ENCODE peak calls at places on chromosome 4, in six cellular contexts. One of them, this sample, is unnamed.

GRCh38 chr4:140150636-140150885 is 3.4 kb downstream of the MAML3 start:
- DNase-seq in activated naive CD4-positive, alpha-beta T cell: peak; percentile 30
- DNase-seq in choroid plexus epithelial cell: no peak
- DNase-seq in GM03348: no peak
- DNase-seq in cardiac fibroblast: no peak
- DNase-seq in NCI-H2081: no peak
- DNase-seq in this sample: no peak

GRCh38 chr4:7240341-7240740 is 48.0 kb downstream of the SORCS2 start:
- DNase-seq in activated naive CD4-positive, alpha-beta T cell: no peak
- DNase-seq in choroid plexus epithelial cell: no peak
- DNase-seq in GM03348: no peak
- DNase-seq in cardiac fibroblast: no peak
- DNase-seq in NCI-H2081: no peak
- DNase-seq in this sample: no peak

GRCh38 chr4:8536467-8536866 is 43.7 kb upstream of the GPR78 start:
- DNase-seq in activated naive CD4-positive, alpha-beta T cell: no peak
- DNase-seq in choroid plexus epithelial cell: no peak
- DNase-seq in GM03348: no peak
- DNase-seq in cardiac fibroblast: no peak
- DNase-seq in NCI-H2081: no peak
- DNase-seq in this sample: no peak

GRCh38 chr4:162837241-162837640 is 329.4 kb downstream of the NAF1 start:
- DNase-seq in activated naive CD4-positive, alpha-beta T cell: no peak
- DNase-seq in choroid plexus epithelial cell: no peak
- DNase-seq in GM03348: no peak
- DNase-seq in cardiac fibroblast: no peak
- DNase-seq in NCI-H2081: no peak
- DNase-seq in this sample: no peak

GRCh38 chr4:177484613-177485021 is 42.4 kb upstream of the AGA start:
- DNase-seq in activated naive CD4-positive, alpha-beta T cell: no peak
- DNase-seq in choroid plexus epithelial cell: peak; percentile 84
- DNase-seq in GM03348: peak; percentile 44
- DNase-seq in cardiac fibroblast: peak; percentile 96
- DNase-seq in NCI-H2081: no peak
- DNase-seq in this sample: no peak

GRCh38 chr4:106522839-106523238 is 154.3 kb upstream of the GIMD1 start:
- DNase-seq in activated naive CD4-positive, alpha-beta T cell: no peak
- DNase-seq in choroid plexus epithelial cell: peak; percentile 55
- DNase-seq in GM03348: peak; percentile 20
- DNase-seq in cardiac fibroblast: peak; percentile 24
- DNase-seq in NCI-H2081: no peak
- DNase-seq in this sample: no peak

GRCh38 chr4:146633471-146633800 is 5.3 kb upstream of the POU4F2 start:
- DNase-seq in activated naive CD4-positive, alpha-beta T cell: no peak
- DNase-seq in choroid plexus epithelial cell: no peak
- DNase-seq in GM03348: no peak
- DNase-seq in cardiac fibroblast: no peak
- DNase-seq in NCI-H2081: no peak
- DNase-seq in this sample: no peak

GRCh38 chr4:4443821-4444220 is 56.9 kb downstream of the NSG1 start:
- DNase-seq in activated naive CD4-positive, alpha-beta T cell: no peak
- DNase-seq in choroid plexus epithelial cell: peak; percentile 81
- DNase-seq in GM03348: peak; percentile 44
- DNase-seq in cardiac fibroblast: peak; percentile 59
- DNase-seq in NCI-H2081: no peak
- DNase-seq in this sample: no peak

GRCh38 chr4:37644962-37645361 is 41.2 kb downstream of the RELL1 start:
- DNase-seq in activated naive CD4-positive, alpha-beta T cell: no peak
- DNase-seq in choroid plexus epithelial cell: peak; percentile 55
- DNase-seq in GM03348: no peak
- DNase-seq in cardiac fibroblast: peak; percentile 93
- DNase-seq in NCI-H2081: no peak
- DNase-seq in this sample: no peak

This sample was measured in GM12878.